ENCODE peak calls at places on chromosomes 2 and 18, in five cellular contexts. D is HEK293T, T is HepG2, C is GM12878, M is H1. B is an unnamed sample.
A peak's percentile ranks its signal among the peaks of the same experiment; 100 is the strongest.

GRCh38 chr2:176184749-176185148 is 3.7 kb upstream of the HOXD1 start:
- DNase-seq in D (no peak), C (no peak), T (no peak), M (no peak), B (no peak)

GRCh38 chr2:158826965-158827364 is 31.8 kb downstream of the DAPL1 start:
- DNase-seq in C (no peak), D (no peak), M (no peak), T (no peak), B (no peak)

GRCh38 chr2:101823347-101823791 is 125.9 kb downstream of the MAP4K4 start:
- DNase-seq in C (no peak), T (peak; percentile 71), D (peak; percentile 61), M (no peak), B (peak; percentile 42)

GRCh38 chr2:173119069-173119807 is 43.6 kb downstream of the MAP3K20 start:
- DNase-seq in D (no peak), T (no peak), C (no peak), M (no peak), B (no peak)

GRCh38 chr2:7530001-7530400 is 612.8 kb downstream of the RNF144A start:
- DNase-seq in T (no peak), D (no peak), C (no peak), M (no peak), B (no peak)

GRCh38 chr2:199485732-199486335 is 28.1 kb upstream of the SATB2 start:
- DNase-seq in M (no peak), C (no peak), T (peak; percentile 64), D (peak; percentile 70), B (peak; percentile 60)

GRCh38 chr18:59402432-59403090 is 43.5 kb upstream of the LMAN1 start:
- DNase-seq in C (peak; percentile 40), T (peak; percentile 90), M (peak; percentile 88), D (peak; percentile 83), B (peak; percentile 63)

GRCh38 chr18:48732767-48733424 is 194.1 kb downstream of the CTIF start:
- DNase-seq in M (no peak), D (no peak), C (no peak), T (no peak), B (no peak)

GRCh38 chr2:203796278-203796677 is 71.3 kb upstream of the CTLA4 start:
- DNase-seq in M (no peak), T (no peak), C (no peak), D (no peak), B (no peak)

GRCh38 chr2:61114147-61114546 is 47.8 kb upstream of the C2orf74 start:
- DNase-seq in D (no peak), M (no peak), C (no peak), T (no peak), B (peak; percentile 22)

GRCh38 chr2:241803387-241804325 is 5.3 kb upstream of the NEU4 start:
- DNase-seq in D (no peak), C (no peak), T (no peak), M (no peak), B (no peak)

GRCh38 chr2:237483018-237483731 is 3.9 kb upstream of the MLPH start:
- DNase-seq in T (no peak), M (no peak), C (no peak), D (no peak), B (no peak)

GRCh38 chr2:97355887-97356286 is 233.8 kb downstream of the ANKRD36B start:
- DNase-seq in D (no peak), T (no peak), C (no peak), M (no peak), B (no peak)

GRCh38 chr2:213476641-213477040 is 192.4 kb downstream of the SPAG16 start:
- DNase-seq in T (no peak), C (no peak), D (no peak), M (no peak), B (no peak)

GRCh38 chr18:59388180-59388579 is 29.1 kb upstream of the LMAN1 start:
- DNase-seq in C (no peak), T (no peak), D (no peak), M (no peak), B (no peak)

GRCh38 chr2:175143191-175143590 is 24.8 kb downstream of the ATF2 start:
- DNase-seq in M (no peak), D (no peak), C (no peak), T (no peak), B (no peak)

GRCh38 chr2:172179045-172179742 is 76.5 kb upstream of the DLX2 start:
- DNase-seq in D (no peak), T (no peak), C (no peak), M (no peak), B (no peak)

GRCh38 chr2:68318686-68319396 is 908 bp downstream of the CNRIP1 start:
- DNase-seq in D (peak; percentile 7), T (no peak), C (no peak), M (no peak), B (no peak)

GRCh38 chr2:19883971-19884720 is 17.6 kb downstream of the TTC32 start:
- DNase-seq in M (no peak), T (no peak), D (no peak), C (no peak), B (no peak)

GRCh38 chr2:118835739-118836410 is 11.6 kb downstream of the EN1 start:
- DNase-seq in C (no peak), M (no peak), D (no peak), T (no peak), B (no peak)

GRCh38 chr2:225295102-225295501 is 104.4 kb upstream of the NYAP2 start:
- DNase-seq in C (no peak), M (no peak), T (no peak), D (no peak), B (no peak)

GRCh38 chr2:121173112-121173511 is 111.9 kb downstream of the TFCP2L1 start:
- DNase-seq in D (no peak), T (no peak), M (no peak), C (no peak), B (no peak)

GRCh38 chr2:96888082-96889011 is 18.5 kb upstream of the SEMA4C start:
- DNase-seq in M (no peak), T (no peak), C (no peak), D (no peak), B (no peak)

GRCh38 chr2:231664727-231665126 is 43.6 kb upstream of the PTMA start:
- DNase-seq in M (no peak), T (no peak), D (no peak), C (no peak), B (no peak)
- TF ChIP-seq SUZ12 in M (no peak), T (no peak), D (no peak), C (no peak), B (no peak)

DNA sequence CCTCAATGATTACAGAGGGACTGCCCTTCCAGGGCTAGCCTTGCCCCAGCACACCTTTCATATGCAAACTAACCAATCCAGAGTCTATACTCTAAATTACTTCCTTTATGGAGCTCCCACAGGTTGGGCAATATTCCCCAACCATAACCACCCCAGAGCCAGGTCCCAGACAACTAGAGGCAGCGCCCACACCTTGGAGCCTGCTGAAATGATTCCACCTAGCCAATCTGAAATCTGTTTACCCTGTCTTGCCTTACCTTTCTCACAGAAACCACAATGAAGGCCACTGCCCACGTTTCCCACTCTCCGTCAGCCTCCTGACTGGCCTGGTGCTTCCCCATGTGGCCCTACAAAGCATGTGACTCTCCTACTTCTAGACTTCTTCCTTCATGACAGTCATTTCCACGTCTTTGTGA is 62.0 kb downstream of the REEP1 start:
- DNase-seq in D (no peak), M (no peak), C (peak; percentile 32), T (no peak), B (no peak)
- TF ChIP-seq SUZ12 in D (no peak), M (no peak), C (no peak), T (no peak), B (no peak)

GRCh38 chr18:9705183-9705864 is 2.8 kb upstream of the RAB31 start:
- DNase-seq in M (no peak), C (no peak), T (no peak), D (peak; percentile 10), B (no peak)
- TF ChIP-seq SUZ12 in M (no peak), C (no peak), T (no peak), D (no peak), B (no peak)

DNA sequence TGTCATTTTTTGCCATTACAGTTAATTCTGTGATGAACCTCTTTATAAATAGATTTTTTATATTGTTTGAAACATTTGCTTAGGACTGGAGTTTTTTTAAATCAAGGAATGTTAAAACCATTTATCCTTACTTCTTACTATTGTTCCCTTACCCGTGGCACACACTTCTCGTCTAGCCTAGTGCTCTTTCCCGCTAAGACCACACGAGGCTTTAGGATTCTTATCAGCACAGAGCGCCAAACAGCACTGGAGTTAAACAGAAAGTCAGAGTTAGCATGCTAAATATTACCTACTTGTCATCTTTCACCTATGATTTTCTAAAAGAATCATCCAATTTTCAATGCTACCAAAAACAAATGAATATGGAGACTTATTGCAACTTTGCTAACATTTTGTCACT is 112.6 kb downstream of the TMEFF2 start:
- DNase-seq in M (no peak), C (no peak), T (no peak), D (no peak), B (no peak)
- TF ChIP-seq SUZ12 in M (no peak), C (no peak), T (no peak), D (no peak), B (no peak)

GRCh38 chr2:238818576-238818975 is 29.3 kb upstream of the TWIST2 start:
- DNase-seq in M (no peak), T (no peak), D (no peak), C (no peak), B (no peak)
- TF ChIP-seq SUZ12 in M (no peak), T (no peak), D (no peak), C (no peak), B (no peak)

DNA sequence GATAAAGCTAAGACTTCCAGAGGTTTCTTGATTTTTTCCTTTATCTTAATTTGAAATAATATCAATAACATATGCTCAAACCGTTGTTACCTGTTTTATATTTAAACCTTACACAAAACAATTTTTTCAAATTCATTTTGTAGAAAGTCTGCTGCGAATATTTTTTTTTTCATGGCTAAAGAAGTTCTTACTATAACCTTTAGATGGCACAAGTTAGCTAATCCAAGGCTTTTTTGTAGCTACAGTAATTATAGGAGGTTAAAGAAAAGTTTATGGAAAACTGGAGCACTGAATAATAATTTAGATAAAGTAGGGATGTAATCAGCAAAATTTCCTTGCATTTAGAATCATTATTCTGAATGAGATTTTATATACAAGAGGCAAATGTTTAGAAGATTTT is 78.0 kb upstream of the PNPT1 start:
- DNase-seq in M (no peak), D (no peak), C (no peak), T (peak; percentile 22), B (no peak)
- TF ChIP-seq SUZ12 in M (no peak), D (no peak), C (no peak), T (no peak), B (no peak)

DNA sequence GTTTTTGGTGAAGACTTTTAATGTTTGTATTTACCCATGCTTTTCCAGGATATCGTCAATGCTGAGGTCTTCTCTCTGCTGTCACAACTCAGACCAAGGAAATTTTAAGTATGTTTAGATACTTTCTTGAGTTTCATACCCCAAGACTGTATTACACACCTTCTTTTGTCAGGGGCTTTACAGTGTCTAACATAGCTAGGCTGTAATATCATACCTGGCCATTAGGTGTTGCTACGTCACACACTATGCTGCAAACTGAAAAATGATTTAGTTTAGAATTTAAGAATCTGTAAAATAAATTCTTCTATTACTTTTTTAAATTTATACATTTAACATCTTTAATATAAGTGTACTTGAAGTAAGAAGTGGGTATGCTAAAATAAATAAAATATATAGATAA is 358.4 kb upstream of the NRP2 start:
- DNase-seq in D (no peak), C (no peak), T (no peak), M (no peak), B (no peak)
- TF ChIP-seq SUZ12 in D (no peak), C (no peak), T (no peak), M (no peak), B (no peak)

B was measured in NT2/D1.